ENCODE peak calls at places on chromosomes 3 and 15, in six cellular contexts. U, G, Q, N, I and W are unnamed samples.

GRCh38 chr15:52483712-52484111 is 45.0 kb downstream of the MYO5A start:
- ATAC-seq in Q (peak; percentile 76), I (no peak), N (no peak), G (peak; percentile 58), U (peak; percentile 37), W (peak; percentile 43)

GRCh38 chr15:35546581-35547381 is 816 bp upstream of the DPH6 start:
- ATAC-seq in U (no peak), I (peak; percentile 4), G (peak; percentile 2), Q (peak; percentile 1), N (peak; percentile 12), W (peak; percentile 4)

GRCh38 chr3:10370429-10370828 is 49.5 kb upstream of the SEC13 start:
- ATAC-seq in U (peak; percentile 77), N (no peak), Q (peak; percentile 16), I (no peak), G (peak; percentile 73), W (no peak)

GRCh38 chr3:184052773-184053172 is at the start of gene HTR3C:
- ATAC-seq in G (no peak), U (no peak), I (no peak), N (no peak), Q (no peak), W (no peak)

GRCh38 chr3:105836533-105836932 is 32.3 kb downstream of the CBLB start:
- ATAC-seq in Q (peak; percentile 22), N (no peak), U (peak; percentile 91), I (no peak), G (no peak), W (no peak)

GRCh38 chr3:14775574-14775973 is 43.2 kb upstream of the FGD5 start:
- ATAC-seq in U (no peak), I (no peak), N (no peak), Q (no peak), G (no peak), W (no peak)

GRCh38 chr3:142647856-142648255 is 51.7 kb downstream of the PLS1 start:
- ATAC-seq in U (no peak), I (no peak), N (no peak), Q (no peak), G (no peak), W (no peak)

GRCh38 chr15:90619468-90619867 is 89.7 kb downstream of the CRTC3 start:
- ATAC-seq in G (no peak), I (no peak), U (no peak), Q (no peak), N (no peak), W (no peak)

GRCh38 chr3:61110576-61110975 is 140.7 kb downstream of the FHIT start:
- ATAC-seq in N (no peak), U (no peak), Q (no peak), I (no peak), G (no peak), W (no peak)

GRCh38 chr3:39965997-39966396 is 156.6 kb downstream of the MYRIP start:
- ATAC-seq in N (no peak), I (peak; percentile 15), U (no peak), G (peak; percentile 26), Q (no peak), W (no peak)

GRCh38 chr3:20250314-20250713 is 64.3 kb upstream of the SGO1 start:
- ATAC-seq in I (no peak), U (no peak), Q (no peak), N (no peak), G (no peak), W (no peak)

GRCh38 chr3:134643150-134643675 is 7.6 kb downstream of the KY start:
- ATAC-seq in G (no peak), I (no peak), N (no peak), U (no peak), Q (no peak), W (no peak)

GRCh38 chr3:81799403-81799802 is 38.0 kb upstream of the GBE1 start:
- ATAC-seq in U (no peak), N (no peak), I (no peak), G (no peak), Q (no peak), W (no peak)

GRCh38 chr15:82933576-82933975 is 18.9 kb downstream of the HOMER2 start:
- ATAC-seq in G (no peak), Q (no peak), I (no peak), U (no peak), N (no peak), W (no peak)

GRCh38 chr15:40425681-40426080 is 15.1 kb upstream of the BAHD1 start:
- ATAC-seq in G (no peak), Q (no peak), N (no peak), I (no peak), U (no peak), W (no peak)

GRCh38 chr3:54008744-54009143 is 113.6 kb upstream of the CACNA2D3 start:
- ATAC-seq in G (no peak), U (no peak), N (no peak), I (no peak), Q (no peak), W (no peak)

GRCh38 chr15:88472225-88472624 is 4.7 kb downstream of the MRPS11 start:
- ATAC-seq in N (no peak), G (no peak), I (no peak), Q (no peak), U (no peak), W (no peak)

GRCh38 chr3:10957976-10958749 is 34.4 kb upstream of the SLC6A1 start:
- ATAC-seq in U (no peak), I (no peak), G (peak; percentile 25), N (no peak), Q (peak; percentile 69), W (no peak)

GRCh38 chr3:169999433-169999832 is 32.8 kb downstream of the SEC62 start:
- ATAC-seq in G (no peak), I (no peak), N (no peak), Q (no peak), U (no peak), W (no peak)

GRCh38 chr3:112333002-112333385 is at the start of gene CD200:
- ATAC-seq in N (no peak), U (peak; percentile 87), Q (peak; percentile 82), I (no peak), G (peak; percentile 87), W (peak; percentile 79)

GRCh38 chr3:101695779-101696372 is 9.4 kb upstream of the RPL24 start:
- ATAC-seq in I (no peak), Q (no peak), U (peak; percentile 53), G (peak; percentile 56), N (no peak), W (no peak)

GRCh38 chr3:52895416-52895815 is 1.9 kb downstream of the STIMATE start:
- ATAC-seq in I (no peak), G (no peak), U (no peak), Q (no peak), N (no peak), W (no peak)

GRCh38 chr3:192930585-192930984 is 12.9 kb upstream of the MB21D2 start:
- ATAC-seq in U (no peak), G (no peak), I (no peak), N (no peak), Q (no peak), W (no peak)

GRCh38 chr3:42721690-42722089 is 19.1 kb upstream of the HHATL start:
- ATAC-seq in I (no peak), G (no peak), N (no peak), Q (no peak), U (no peak), W (no peak)

GRCh38 chr15:86919581-86919980 is 839.9 kb downstream of the AGBL1 start:
- ATAC-seq in G (peak; percentile 21), U (no peak), N (no peak), Q (peak; percentile 65), I (no peak), W (no peak)

GRCh38 chr3:22371036-22371435 is 620.0 kb upstream of the ZNF385D start:
- ATAC-seq in G (no peak), Q (no peak), N (no peak), U (no peak), I (no peak), W (no peak)

GRCh38 chr3:38478901-38479300 is 17.2 kb upstream of the EXOG start:
- ATAC-seq in Q (no peak), G (no peak), N (no peak), I (no peak), U (no peak), W (no peak)

GRCh38 chr15:31320022-31320421 is 6.6 kb upstream of the KLF13 start:
- ATAC-seq in G (no peak), U (no peak), N (no peak), Q (no peak), I (no peak), W (no peak)

GRCh38 chr15:64618138-64618537 is 157.3 kb downstream of the RBPMS2 start:
- ATAC-seq in I (no peak), Q (no peak), G (no peak), N (no peak), U (no peak), W (no peak)

GRCh38 chr3:133970916-133971315 is 58.8 kb downstream of the SLCO2A1 start:
- ATAC-seq in N (no peak), I (no peak), G (no peak), U (no peak), Q (no peak), W (no peak)

GRCh38 chr3:98360681-98361080 is 7.0 kb downstream of the OR5K4 start:
- ATAC-seq in U (no peak), I (no peak), Q (no peak), N (no peak), G (no peak), W (no peak)
- TF ChIP-seq POLR2A in U (no peak), I (no peak), Q (no peak), N (no peak), G (no peak), W (no peak)

DNA sequence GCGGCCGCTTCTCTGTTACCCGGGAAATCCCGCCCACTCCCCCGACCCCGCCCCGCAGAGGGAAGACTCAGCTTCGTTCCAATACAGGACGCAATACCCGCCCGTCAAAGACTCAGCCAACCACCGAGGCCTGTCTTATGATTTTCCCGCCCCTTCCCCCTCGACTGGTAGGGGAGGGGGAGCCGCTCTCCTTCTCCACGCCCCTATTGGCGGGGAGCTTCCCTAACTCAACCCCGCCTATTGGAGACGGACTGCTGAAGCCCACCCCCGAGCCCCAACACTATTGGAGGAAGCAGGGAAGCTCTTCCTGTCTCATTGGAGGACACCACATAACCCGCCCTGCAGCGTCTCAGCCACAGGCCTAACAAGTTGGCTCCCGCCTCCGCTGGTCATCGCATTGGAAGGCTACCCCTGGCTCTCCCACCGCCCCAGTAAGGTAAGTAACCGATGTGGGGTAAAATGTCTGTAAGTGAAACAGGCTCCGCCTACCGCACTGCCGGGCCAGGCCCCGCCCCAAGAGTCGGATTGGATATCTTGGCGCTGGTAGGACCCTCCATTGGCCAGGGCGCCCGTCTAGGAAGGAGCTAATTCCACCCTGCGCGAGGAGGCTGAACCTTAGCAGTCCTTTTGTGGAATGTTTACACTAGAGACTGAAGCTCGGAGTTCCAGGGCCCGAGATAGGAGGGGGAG is at the start of gene SIN3A:
- ATAC-seq in N (peak; percentile 76), Q (peak; percentile 79), I (peak; percentile 65), G (peak; percentile 74), U (peak; percentile 43), W (peak; percentile 73)
- TF ChIP-seq POLR2A in N (no peak), Q (peak; percentile 85), I (no peak), G (no peak), U (no peak), W (no peak)

GRCh38 chr3:12299026-12299425 is 10.2 kb downstream of the PPARG start:
- ATAC-seq in Q (no peak), U (no peak), N (no peak), I (no peak), G (no peak), W (no peak)
- TF ChIP-seq POLR2A in Q (no peak), U (no peak), N (no peak), I (no peak), G (no peak), W (no peak)

DNA sequence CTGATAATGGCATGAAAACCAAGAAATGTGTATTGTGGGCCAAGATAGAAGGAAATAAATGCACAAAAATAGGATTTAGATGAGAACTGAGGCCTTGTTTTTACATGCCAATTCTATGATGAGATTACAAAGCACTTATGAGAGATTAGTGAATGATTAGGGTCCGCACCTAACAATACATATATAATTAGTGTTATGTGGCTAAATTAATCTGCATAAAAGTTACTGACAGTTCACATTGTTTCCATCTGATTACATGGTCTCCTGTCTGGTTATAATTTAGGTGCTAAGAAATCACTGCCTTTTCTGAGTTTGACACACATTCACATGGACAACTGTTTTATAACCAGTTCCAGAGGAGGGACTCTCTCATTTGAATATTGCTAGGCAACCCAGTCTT is 117.1 kb upstream of the ARL6 start:
- ATAC-seq in I (no peak), U (no peak), N (no peak), Q (no peak), G (no peak), W (no peak)
- TF ChIP-seq POLR2A in I (no peak), U (no peak), N (no peak), Q (no peak), G (no peak), W (no peak)